ENCODE peak calls at places on chromosomes 5 and 9, in six cellular contexts. Q is AG09319, A is right lobe of liver, K is breast epithelium, F is uterus, J is AG04450. U is an unnamed sample.

GRCh38 chr5:78320461-78320860 is 26.0 kb upstream of the AP3B1 start:
- DNase-seq in Q (no peak), A (no peak), K (no peak), F (no peak), J (peak), U (peak)

GRCh38 chr5:92991681-92992472 is 589.1 kb downstream of the NR2F1-AS1 start:
- DNase-seq in Q (no peak), A (no peak), K (no peak), F (no peak), J (no peak), U (no peak)

GRCh38 chr5:143025376-143025775 is 255.2 kb downstream of the ARHGAP26 start:
- DNase-seq in Q (no peak), A (no peak), K (no peak), F (no peak), J (no peak), U (no peak)

GRCh38 chr5:53030828-53031425 is 41.8 kb downstream of the ITGA2 start:
- DNase-seq in Q (no peak), A (no peak), K (no peak), F (no peak), J (no peak), U (peak)

GRCh38 chr9:10265102-10265708 is 347.6 kb downstream of the PTPRD start:
- DNase-seq in Q (no peak), A (no peak), K (no peak), F (no peak), J (peak), U (peak)

GRCh38 chr5:112154940-112155686 is 264.0 kb downstream of the EPB41L4A start:
- DNase-seq in Q (no peak), A (no peak), K (no peak), F (no peak), J (no peak), U (no peak)

GRCh38 chr5:180860273-180860886 is 696 bp downstream of the ZFP62 start:
- DNase-seq in Q (no peak), A (no peak), K (no peak), F (no peak), J (no peak), U (peak)

GRCh38 chr5:40441733-40442132 is 238.0 kb upstream of the PTGER4 start:
- DNase-seq in Q (no peak), A (no peak), K (no peak), F (no peak), J (no peak), U (no peak)

GRCh38 chr5:16538001-16538400 is 72.4 kb upstream of the ZNF622 start:
- DNase-seq in Q (no peak), A (no peak), K (no peak), F (no peak), J (no peak), U (no peak)

GRCh38 chr5:150113047-150113744 is 26.8 kb upstream of the CSF1R start:
- DNase-seq in Q (no peak), A (peak), K (peak), F (peak), J (no peak), U (peak)

GRCh38 chr5:71752441-71753190 is 33.5 kb downstream of the CARTPT start:
- DNase-seq in Q (no peak), A (no peak), K (no peak), F (no peak), J (no peak), U (no peak)
- TF ChIP-seq CTCF in Q (no peak), A (no peak), K (no peak), F (no peak), J (no peak), U (no peak)

GRCh38 chr5:88193896-88194295 is 74.7 kb downstream of the TMEM161B start:
- DNase-seq in Q (no peak), A (no peak), K (no peak), F (no peak), J (no peak), U (no peak)

GRCh38 chr5:88188458-88189132 is 80.0 kb downstream of the TMEM161B start:
- DNase-seq in Q (no peak), A (no peak), K (no peak), F (no peak), J (no peak), U (peak)

DNA sequence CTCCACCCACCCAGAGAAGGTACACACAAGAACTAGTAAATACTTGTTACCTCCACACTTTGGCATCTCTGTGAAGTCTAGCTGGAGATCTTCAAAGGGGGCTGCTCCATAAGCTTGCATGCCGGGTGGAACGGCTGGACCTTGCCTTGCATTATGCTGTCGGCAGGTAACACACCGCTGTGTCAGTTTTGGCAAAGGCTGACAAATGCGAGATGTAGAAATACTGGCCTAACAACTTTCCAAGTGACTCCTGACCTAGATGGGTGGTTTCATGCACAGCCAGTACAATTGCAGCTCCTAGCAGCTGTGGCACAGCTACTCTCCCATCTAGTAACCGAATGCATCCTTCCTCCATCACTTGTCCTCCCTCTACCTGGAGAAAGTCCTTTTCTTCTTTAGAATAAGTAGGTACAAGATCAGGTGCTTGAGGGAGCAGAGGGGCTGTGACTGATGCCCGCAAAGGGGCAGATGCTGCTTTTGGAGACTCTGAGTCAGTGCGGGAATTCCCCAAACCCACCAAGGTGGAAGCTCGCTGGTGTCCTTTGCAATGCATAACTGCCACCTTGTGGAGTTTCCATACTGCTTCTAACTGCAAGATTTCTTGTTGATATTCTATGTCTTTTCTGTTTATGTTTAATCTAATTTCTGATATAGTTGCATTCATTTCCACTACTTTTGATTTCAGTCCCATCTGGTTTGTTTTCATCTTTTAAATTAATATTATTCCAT is 78.4 kb downstream of the TMEM161B start:
- DNase-seq in Q (no peak), A (peak), K (no peak), F (no peak), J (no peak), U (no peak)
- TF ChIP-seq CTCF in Q (no peak), A (no peak), K (no peak), F (no peak), J (no peak), U (no peak)

DNA sequence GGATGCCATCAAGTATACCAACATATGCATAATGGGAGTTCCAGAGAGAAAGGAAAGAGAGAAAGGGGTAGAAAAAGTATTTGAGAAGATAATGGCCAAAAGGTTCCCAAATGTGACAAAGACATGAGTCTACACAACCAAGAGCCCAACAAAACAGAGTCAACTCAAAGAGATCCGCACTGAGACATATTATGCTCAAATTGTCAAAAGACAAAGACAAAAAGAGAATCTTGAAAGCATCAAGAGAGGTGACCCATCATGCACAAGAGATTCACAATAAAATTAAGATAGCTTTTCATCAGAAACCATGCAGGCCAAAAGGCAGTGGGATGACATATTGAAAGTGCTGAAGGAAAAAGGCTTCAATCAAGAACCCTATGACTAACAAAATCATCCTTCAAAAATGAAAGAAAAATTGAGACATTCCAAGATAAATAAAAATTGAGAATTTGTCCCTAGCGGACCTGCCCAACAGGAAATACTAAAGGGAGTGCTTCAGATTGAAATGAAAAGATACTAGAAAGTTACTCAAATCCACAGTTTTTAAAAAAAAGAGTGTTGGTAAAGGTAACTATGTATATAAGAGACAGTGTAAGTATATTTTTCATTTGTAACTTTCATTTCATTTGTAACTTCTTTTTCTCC is 160.9 kb downstream of the AUH start:
- DNase-seq in Q (no peak), A (no peak), K (no peak), F (no peak), J (no peak), U (no peak)
- TF ChIP-seq CTCF in Q (no peak), A (no peak), K (no peak), F (no peak), J (no peak), U (no peak)

GRCh38 chr5:1209896-1210776 is 8.7 kb downstream of the SLC6A19 start:
- DNase-seq in Q (no peak), A (no peak), K (no peak), F (no peak), J (no peak), U (no peak)

GRCh38 chr5:1207555-1207954 is 6.2 kb downstream of the SLC6A19 start:
- DNase-seq in Q (no peak), A (no peak), K (no peak), F (no peak), J (no peak), U (no peak)

GRCh38 chr5:1209552-1209852 is 8.1 kb downstream of the SLC6A19 start:
- DNase-seq in Q (no peak), A (no peak), K (no peak), F (no peak), J (no peak), U (no peak)

GRCh38 chr5:1208221-1208742 is 6.9 kb downstream of the SLC6A19 start:
- DNase-seq in Q (no peak), A (no peak), K (no peak), F (no peak), J (no peak), U (no peak)

DNA sequence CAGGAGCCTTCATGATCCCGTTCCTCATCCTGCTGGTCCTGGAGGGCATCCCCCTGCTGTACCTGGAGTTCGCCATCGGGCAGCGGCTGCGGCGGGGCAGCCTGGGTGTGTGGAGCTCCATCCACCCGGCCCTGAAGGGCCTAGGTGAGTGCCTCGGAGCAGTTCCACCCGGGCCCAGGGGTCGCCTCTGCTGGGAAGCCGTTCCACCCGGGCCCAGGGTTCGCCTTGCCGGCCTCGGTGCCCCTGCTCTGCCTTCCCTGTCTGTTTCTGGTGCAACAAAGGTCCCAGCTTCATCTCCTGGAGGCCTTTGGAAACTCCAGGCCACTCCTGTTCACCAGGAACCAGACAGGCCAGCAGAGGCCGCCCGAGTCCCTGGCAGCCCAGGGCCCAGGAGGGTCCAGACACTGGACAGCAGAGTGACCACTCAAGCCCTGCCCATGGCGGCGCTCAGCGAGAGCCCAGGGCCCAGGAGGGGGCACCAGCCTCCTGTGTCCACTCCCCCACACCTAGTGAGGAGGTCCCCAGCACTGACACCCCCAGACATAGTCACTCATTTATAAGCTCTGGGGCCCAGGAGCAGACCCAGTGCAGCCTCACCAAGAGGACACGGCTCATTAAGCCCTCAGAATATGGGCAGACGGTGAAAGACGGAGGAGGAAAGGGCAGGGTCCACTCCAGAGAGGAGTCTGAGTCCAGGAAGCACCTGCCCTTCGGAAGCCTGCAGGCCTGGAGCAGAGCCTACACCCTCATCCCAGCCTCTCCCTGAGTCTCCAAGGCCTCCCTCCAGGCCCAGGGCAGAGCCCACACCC is 7.6 kb downstream of the SLC6A19 start:
- DNase-seq in Q (no peak), A (no peak), K (no peak), F (no peak), J (no peak), U (peak)
- TF ChIP-seq CTCF in Q (peak), A (peak), K (no peak), F (no peak), J (peak), U (peak)

GRCh38 chr5:84092738-84093137 is 291.9 kb downstream of the EDIL3 start:
- DNase-seq in Q (no peak), A (no peak), K (no peak), F (no peak), J (no peak), U (no peak)

GRCh38 chr5:84086517-84086916 is 298.2 kb downstream of the EDIL3 start:
- DNase-seq in Q (no peak), A (no peak), K (no peak), F (no peak), J (no peak), U (no peak)

GRCh38 chr5:84085387-84086041 is 299.2 kb downstream of the EDIL3 start:
- DNase-seq in Q (no peak), A (no peak), K (no peak), F (no peak), J (no peak), U (no peak)

GRCh38 chr5:84091400-84091799 is 293.3 kb downstream of the EDIL3 start:
- DNase-seq in Q (no peak), A (no peak), K (no peak), F (no peak), J (no peak), U (no peak)

DNA sequence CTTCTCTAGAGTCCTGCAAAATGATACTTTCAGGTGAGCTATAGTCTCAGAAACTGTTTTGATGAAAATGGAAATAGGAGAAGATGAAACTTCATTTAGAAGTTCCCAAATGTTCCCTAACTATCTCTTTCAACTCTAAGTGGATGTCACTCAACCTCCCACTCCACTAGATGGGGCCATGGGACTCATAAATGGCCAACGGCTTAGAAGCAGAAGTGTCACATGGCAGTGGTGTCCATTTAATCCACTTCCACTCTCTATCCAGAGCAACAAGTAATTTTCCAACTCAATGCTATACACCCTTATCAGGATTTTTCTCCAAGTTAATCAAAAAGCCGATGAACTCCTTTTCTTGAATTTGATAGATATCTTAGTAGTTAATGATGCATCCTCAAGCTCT is 295.7 kb downstream of the EDIL3 start:
- DNase-seq in Q (peak), A (no peak), K (no peak), F (no peak), J (peak), U (peak)
- TF ChIP-seq CTCF in Q (peak), A (peak), K (peak), F (no peak), J (peak), U (peak)

DNA sequence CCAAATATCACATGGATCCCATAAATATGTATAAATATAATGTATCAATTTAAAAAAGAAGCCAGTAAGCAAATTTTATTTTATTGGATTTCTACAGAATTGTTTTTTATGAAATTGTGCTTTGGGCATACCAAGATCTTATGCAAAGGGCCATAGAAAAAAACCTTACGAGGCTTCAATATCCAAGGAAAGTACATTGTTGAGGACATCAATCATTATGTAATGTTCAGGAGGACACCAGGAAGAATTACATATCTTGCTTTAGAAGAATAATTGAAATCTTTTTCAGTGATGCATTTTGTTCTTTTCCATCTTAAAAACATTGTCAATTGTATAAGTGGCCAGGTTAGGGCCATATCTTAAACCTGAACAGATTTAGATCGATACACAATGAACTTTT is 187.8 kb upstream of the GAS1 start:
- DNase-seq in Q (no peak), A (no peak), K (no peak), F (no peak), J (no peak), U (no peak)
- TF ChIP-seq CTCF in Q (no peak), A (no peak), K (no peak), F (no peak), J (no peak), U (no peak)

GRCh38 chr5:99702565-99702964 is 773.8 kb upstream of the CHD1 start:
- DNase-seq in Q (no peak), A (no peak), K (no peak), F (no peak), J (no peak), U (peak)
- TF ChIP-seq CTCF in Q (no peak), A (no peak), K (no peak), F (no peak), J (no peak), U (no peak)